ENCODE peak calls at places on chromosomes 2 and 18, in four cellular contexts. O is HL-60, P is spleen, J is HCT116. C is an unnamed sample.

GRCh38 chr18:46856975-46857374 is 60.3 kb downstream of the PIAS2 start:
- DNase-seq in O (no peak), P (no peak), J (peak), C (no peak)

GRCh38 chr2:10448208-10448645 is at the start of gene ODC1:
- DNase-seq in O (peak), P (peak), J (peak), C (peak)

GRCh38 chr2:239227111-239227581 is 173.7 kb downstream of the HDAC4 start:
- DNase-seq in O (no peak), P (peak), J (no peak), C (no peak)

GRCh38 chr2:60998628-60999545 is 18.6 kb upstream of the PEX13 start:
- DNase-seq in O (no peak), P (no peak), J (no peak), C (no peak)

GRCh38 chr18:55442561-55442960 is 145.4 kb downstream of the TCF4 start:
- DNase-seq in O (no peak), P (no peak), J (no peak), C (no peak)

GRCh38 chr2:66813525-66813924 is 378.6 kb downstream of the MEIS1 start:
- DNase-seq in O (no peak), P (no peak), J (no peak), C (no peak)

GRCh38 chr2:75595541-75596395 is 35.0 kb upstream of the EVA1A start:
- DNase-seq in O (no peak), P (no peak), J (no peak), C (no peak)

GRCh38 chr2:105296017-105296611 is 33.4 kb downstream of the TGFBRAP1 start:
- DNase-seq in O (no peak), P (no peak), J (no peak), C (peak)

GRCh38 chr2:131493199-131494018 is 1.2 kb upstream of the MZT2A start:
- DNase-seq in O (no peak), P (peak), J (no peak), C (no peak)

GRCh38 chr2:9220201-9220600 is 13.6 kb downstream of the ASAP2 start:
- DNase-seq in O (no peak), P (no peak), J (no peak), C (no peak)

GRCh38 chr2:120053891-120054290 is 41.0 kb downstream of the EPB41L5 start:
- DNase-seq in O (no peak), P (no peak), J (no peak), C (no peak)

GRCh38 chr2:117835990-117836760 is 21.7 kb downstream of the DDX18 start:
- DNase-seq in O (no peak), P (peak), J (no peak), C (peak)

GRCh38 chr2:1793868-1794445 is 49.6 kb upstream of the PXDN start:
- DNase-seq in O (no peak), P (peak), J (no peak), C (no peak)
- TF ChIP-seq POLR2AphosphoS5 in O (no peak), P (no peak), J (no peak), C (no peak)

DNA sequence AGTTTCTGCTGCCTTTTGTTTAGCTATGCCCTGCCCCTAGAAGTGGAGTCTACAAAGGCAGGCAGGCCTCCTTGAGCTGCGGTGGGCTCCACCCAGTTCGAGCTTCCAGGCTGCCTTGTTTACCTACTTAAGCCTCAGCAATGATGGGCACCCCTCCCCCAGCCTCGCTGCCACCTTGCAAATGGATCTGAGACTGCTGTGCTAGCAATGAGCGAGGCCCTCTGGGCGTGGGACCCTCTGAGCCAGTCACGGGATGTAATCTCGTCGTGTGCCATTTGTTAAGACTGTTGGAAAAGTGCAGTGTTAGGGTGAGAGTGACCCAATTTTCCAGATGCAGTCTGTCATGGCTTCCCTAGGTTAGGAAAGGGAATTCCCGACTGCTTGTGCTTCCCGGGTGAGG is 1641.7 kb upstream of the TMEFF2 start:
- DNase-seq in O (no peak), P (no peak), J (no peak), C (no peak)
- H3K27ac ChIP-seq in O (no peak), P (no peak), J (no peak), C (no peak)

GRCh38 chr2:241491549-241492173 is 16.7 kb downstream of the STK25 start:
- DNase-seq in O (no peak), P (no peak), J (no peak), C (no peak)
- TF ChIP-seq POLR2AphosphoS5 in O (no peak), P (peak), J (no peak), C (no peak)

GRCh38 chr2:174577967-174578589 is 19.5 kb downstream of the WIPF1 start:
- DNase-seq in O (no peak), P (no peak), J (no peak), C (no peak)

GRCh38 chr2:174585657-174586056 is 11.9 kb downstream of the WIPF1 start:
- DNase-seq in O (no peak), P (no peak), J (no peak), C (no peak)

GRCh38 chr2:174580951-174581350 is 16.7 kb downstream of the WIPF1 start:
- DNase-seq in O (no peak), P (no peak), J (no peak), C (no peak)

GRCh38 chr2:174585111-174585510 is 12.5 kb downstream of the WIPF1 start:
- DNase-seq in O (no peak), P (no peak), J (no peak), C (peak)

GRCh38 chr2:174581543-174581942 is 16.1 kb downstream of the WIPF1 start:
- DNase-seq in O (no peak), P (no peak), J (no peak), C (no peak)
- H3K27ac ChIP-seq in O (no peak), P (peak), J (no peak), C (no peak)

DNA sequence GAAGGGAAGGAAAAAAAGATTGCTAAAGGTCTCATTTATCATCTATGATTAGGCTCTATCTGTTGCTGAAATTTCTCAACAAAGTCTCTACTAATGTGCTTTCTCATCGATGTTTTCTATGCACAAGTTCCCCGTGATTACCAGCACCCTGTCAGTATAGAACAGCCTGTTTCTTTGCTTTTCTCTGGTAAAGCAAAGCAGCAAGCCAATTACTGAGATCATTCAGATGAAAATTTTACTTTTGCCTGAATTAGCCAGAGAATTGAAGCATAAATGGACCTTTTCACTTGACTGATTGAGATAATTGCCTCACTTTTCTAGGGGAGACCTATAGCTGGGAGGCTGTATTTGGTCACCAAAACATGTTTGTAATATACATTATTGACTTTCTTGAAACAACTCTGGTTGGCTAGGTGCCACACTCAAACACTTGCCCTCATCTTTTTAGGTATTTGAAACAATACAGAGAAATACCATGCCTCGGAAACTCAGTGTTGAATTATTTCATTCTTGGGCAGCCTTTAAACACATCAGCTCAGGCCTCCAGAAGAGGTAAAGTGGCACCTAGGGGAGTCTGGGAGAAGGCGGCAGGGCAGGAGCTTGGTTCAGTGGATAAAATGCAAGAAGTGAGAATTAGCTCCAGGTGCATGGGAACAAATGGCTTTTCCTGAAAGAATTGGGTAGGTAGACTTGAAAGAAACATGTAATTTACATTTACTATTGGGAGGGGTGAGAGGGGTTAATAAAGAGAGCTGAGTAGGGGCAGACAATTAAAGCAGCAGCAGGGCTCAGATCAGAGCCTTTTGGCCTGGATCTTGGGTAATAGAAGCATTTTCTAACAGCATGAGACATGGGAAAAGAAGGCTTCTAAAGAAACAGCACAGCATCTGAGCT is 96.1 kb downstream of the GALNT3 start:
- DNase-seq in O (no peak), P (no peak), J (no peak), C (no peak)
- TF ChIP-seq POLR2AphosphoS5 in O (no peak), P (no peak), J (no peak), C (no peak)

GRCh38 chr2:95722331-95722730 is 130.5 kb downstream of the TRIM43 start:
- DNase-seq in O (no peak), P (no peak), J (no peak), C (no peak)

GRCh38 chr2:95719473-95720060 is 127.8 kb downstream of the TRIM43 start:
- DNase-seq in O (no peak), P (no peak), J (no peak), C (no peak)

DNA sequence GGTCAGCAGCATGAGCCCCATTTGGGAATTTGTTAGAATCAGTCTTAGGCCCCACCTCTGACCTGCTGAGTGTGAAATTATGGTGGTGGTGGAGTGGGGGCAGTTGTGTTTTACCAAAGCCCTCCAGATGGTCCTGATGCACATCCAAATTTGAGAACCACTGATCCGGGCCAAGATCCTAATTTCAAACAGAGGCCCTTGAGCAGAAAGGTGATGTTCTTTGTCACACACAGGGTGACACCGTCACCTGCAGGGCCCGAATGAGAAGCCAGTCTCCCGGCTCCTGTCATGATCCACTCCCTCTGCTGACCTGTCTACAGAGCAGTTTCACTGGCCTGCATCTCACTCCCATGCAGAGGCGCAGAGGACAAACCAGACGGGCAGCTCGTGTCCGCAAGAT is 129.9 kb downstream of the TRIM43 start:
- DNase-seq in O (no peak), P (no peak), J (no peak), C (no peak)
- H3K27ac ChIP-seq in O (no peak), P (no peak), J (no peak), C (no peak)

DNA sequence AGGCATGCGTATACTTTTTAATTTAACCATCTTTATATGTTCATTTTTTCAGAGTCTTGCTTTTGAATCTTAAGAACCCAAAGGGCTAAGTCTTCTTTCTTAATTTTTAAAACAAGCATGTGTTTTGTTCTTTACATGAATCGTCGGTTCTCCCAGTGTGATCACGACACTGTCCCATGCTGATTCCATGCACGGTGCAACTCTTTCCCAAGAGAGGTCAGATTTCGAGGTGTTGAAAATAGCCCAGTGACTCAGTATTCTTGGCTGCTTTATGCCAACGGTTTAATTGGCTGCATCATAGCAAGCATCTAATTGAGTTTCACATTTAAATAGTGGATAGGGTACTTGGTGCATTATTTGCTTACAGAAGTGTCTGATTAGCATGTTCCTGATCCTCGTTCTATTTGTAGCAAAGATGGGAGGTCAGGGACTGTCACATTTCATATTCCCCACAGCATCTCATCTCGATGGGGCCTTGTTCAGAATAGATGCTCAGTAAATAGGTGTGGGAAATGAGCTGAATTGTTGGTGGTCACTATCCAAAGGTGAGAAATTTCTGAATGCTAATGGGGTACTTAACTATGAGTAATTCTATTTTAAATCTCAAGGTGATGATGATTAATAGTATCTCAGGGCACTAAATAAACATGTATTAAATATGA is 2.8 kb downstream of the NPAS2 start:
- DNase-seq in O (no peak), P (no peak), J (no peak), C (no peak)
- TF ChIP-seq POLR2AphosphoS5 in O (no peak), P (no peak), J (no peak), C (peak)

DNA sequence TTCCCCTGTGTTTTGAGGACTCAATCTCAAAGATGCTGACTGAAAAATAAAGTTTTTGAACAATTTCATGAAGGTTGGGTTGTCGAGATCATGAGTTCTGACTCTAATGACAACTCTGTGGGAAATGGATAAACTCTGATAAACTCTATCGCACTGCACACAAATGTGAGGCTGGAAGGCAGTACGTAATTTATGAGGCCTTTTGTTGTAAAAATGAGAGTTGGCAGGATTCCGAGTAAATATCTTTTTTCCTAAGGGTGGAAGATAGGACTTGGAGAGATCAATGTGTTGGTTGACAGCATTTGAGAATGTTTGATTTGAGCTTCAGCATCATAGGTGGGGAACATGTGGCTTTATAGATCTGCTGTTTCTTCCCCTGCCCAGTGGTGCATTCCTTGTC is 90.4 kb downstream of the SPTBN1 start:
- DNase-seq in O (no peak), P (no peak), J (no peak), C (no peak)
- H3K27ac ChIP-seq in O (no peak), P (no peak), J (no peak), C (no peak)

GRCh38 chr2:96318723-96319122 is 6.4 kb upstream of the ITPRIPL1 start:
- DNase-seq in O (no peak), P (no peak), J (no peak), C (no peak)

GRCh38 chr2:96320326-96321229 is 4.5 kb upstream of the ITPRIPL1 start:
- DNase-seq in O (no peak), P (no peak), J (no peak), C (no peak)

GRCh38 chr2:96319396-96319795 is 5.7 kb upstream of the ITPRIPL1 start:
- DNase-seq in O (no peak), P (no peak), J (no peak), C (no peak)

GRCh38 chr2:96323849-96324248 is 1.3 kb upstream of the ITPRIPL1 start:
- DNase-seq in O (no peak), P (no peak), J (no peak), C (no peak)

GRCh38 chr2:96321230-96322103 is 3.6 kb upstream of the ITPRIPL1 start:
- DNase-seq in O (peak), P (peak), J (no peak), C (no peak)
- TF ChIP-seq POLR2AphosphoS5 in O (no peak), P (peak), J (peak), C (no peak)

C was measured in prostate gland.